ENCODE peak calls at places on chromosomes 1 and 21, in six cellular contexts. L is H9, B is OCI-LY7, T is mesenchymal stem cell, I is hepatocyte, R is fibroblast of lung. M is an unnamed sample. For H3K9me3, the result is how much of the 10 kb centered on the place peaks cover.

GRCh38 chr1:2098839-2099785 is 48.9 kb downstream of the PRKCZ start:
- DNase-seq in L (no peak), B (no peak), T (no peak), I (no peak), R (no peak), M (no peak)

GRCh38 chr1:52554756-52555155 is 1.9 kb upstream of the TUT4 start:
- DNase-seq in L (no peak), B (no peak), T (peak), I (peak), R (no peak), M (no peak)

GRCh38 chr21:41816583-41817165 is 49.8 kb upstream of the RIPK4 start:
- DNase-seq in L (peak), B (peak), T (peak), I (peak), R (peak), M (peak)

GRCh38 chr1:114428083-114428754 is 82.8 kb downstream of the TRIM33 start:
- DNase-seq in L (no peak), B (peak), T (peak), I (peak), R (peak), M (no peak)

GRCh38 chr1:29390491-29391361 is 154.4 kb downstream of the PTPRU start:
- DNase-seq in L (no peak), B (no peak), T (no peak), I (no peak), R (no peak), M (no peak)

GRCh38 chr1:44151332-44151731 is 9.9 kb upstream of the KLF18 start:
- DNase-seq in L (no peak), B (no peak), T (no peak), I (no peak), R (no peak), M (no peak)

GRCh38 chr21:28442624-28443023 is 550.1 kb downstream of the LTN1 start:
- DNase-seq in L (no peak), B (no peak), T (peak), I (no peak), R (peak), M (peak)

GRCh38 chr21:34075760-34076159 is 2.4 kb downstream of the MRPS6 start:
- DNase-seq in L (no peak), B (no peak), T (peak), I (no peak), R (peak), M (no peak)

GRCh38 chr1:15141933-15142647 is 11.5 kb upstream of the TMEM51 start:
- DNase-seq in L (no peak), B (no peak), T (peak), I (no peak), R (peak), M (peak)

GRCh38 chr1:31511848-31512615 is 64.3 kb upstream of the TINAGL1 start:
- DNase-seq in L (no peak), B (no peak), T (no peak), I (peak), R (no peak), M (no peak)

GRCh38 chr1:47013239-47013638 is 10.2 kb upstream of the CYP4X1 start:
- DNase-seq in L (no peak), B (no peak), T (no peak), I (no peak), R (no peak), M (no peak)

GRCh38 chr1:90936731-90937130 is 85.1 kb downstream of the ZNF644 start:
- DNase-seq in L (no peak), B (no peak), T (no peak), I (no peak), R (no peak), M (no peak)

GRCh38 chr1:231550448-231550781 is 21.9 kb downstream of the TSNAX start:
- DNase-seq in L (peak), B (peak), T (peak), I (peak), R (no peak), M (no peak)

GRCh38 chr1:208089971-208090755 is 154.0 kb downstream of the PLXNA2 start:
- DNase-seq in L (no peak), B (no peak), T (no peak), I (no peak), R (peak), M (no peak)

GRCh38 chr1:231684333-231685244 is 58.0 kb downstream of the DISC1 start:
- DNase-seq in L (no peak), B (no peak), T (peak), I (no peak), R (no peak), M (no peak)

GRCh38 chr1:113153116-113153803 is 80.3 kb downstream of the LRIG2 start:
- DNase-seq in L (no peak), B (no peak), T (no peak), I (peak), R (no peak), M (no peak)

GRCh38 chr1:48661726-48662483 is 114.8 kb downstream of the BEND5 start:
- DNase-seq in L (no peak), B (no peak), T (no peak), I (no peak), R (no peak), M (no peak)

GRCh38 chr1:109773900-109774485 is 10.3 kb upstream of the EPS8L3 start:
- DNase-seq in L (no peak), B (no peak), T (no peak), I (no peak), R (no peak), M (peak)

GRCh38 chr1:21669287-21670058 is at the start of gene RAP1GAP:
- DNase-seq in L (peak), B (no peak), T (peak), I (peak), R (no peak), M (peak)

GRCh38 chr1:233620065-233620464 is 6.2 kb downstream of the KCNK1 start:
- DNase-seq in L (no peak), B (no peak), T (no peak), I (no peak), R (no peak), M (no peak)

GRCh38 chr1:54995835-54996234 is 2.9 kb upstream of the BSND start:
- DNase-seq in L (no peak), B (no peak), T (no peak), I (no peak), R (no peak), M (no peak)

GRCh38 chr1:29547300-29547699 is 311.0 kb downstream of the PTPRU start:
- DNase-seq in L (no peak), B (no peak), T (no peak), I (no peak), R (no peak), M (no peak)

GRCh38 chr1:154884868-154885706 is 15.0 kb upstream of the KCNN3 start:
- DNase-seq in L (no peak), B (no peak), T (peak), I (peak), R (peak), M (no peak)

GRCh38 chr1:240956020-240956419 is 344.1 kb upstream of the GREM2 start:
- DNase-seq in L (no peak), B (no peak), T (no peak), I (no peak), R (no peak), M (no peak)

GRCh38 chr1:51558375-51558924 is 39.4 kb upstream of the EPS15 start:
- DNase-seq in L (peak), B (no peak), T (no peak), I (no peak), R (peak), M (peak)

GRCh38 chr1:230641900-230642262 is 400 bp upstream of the COG2 start:
- DNase-seq in L (no peak), B (no peak), T (no peak), I (no peak), R (no peak), M (no peak)

GRCh38 chr1:56797079-56797685 is 22.0 kb downstream of the FYB2 start:
- DNase-seq in L (no peak), B (no peak), T (no peak), I (no peak), R (no peak), M (no peak)

GRCh38 chr1:58899581-58900271 is 115.9 kb upstream of the JUN start:
- DNase-seq in L (no peak), B (no peak), T (no peak), I (no peak), R (no peak), M (peak)

GRCh38 chr1:151047591-151047924 is at the start of gene C1orf56:
- DNase-seq in L (peak), B (no peak), T (peak), I (peak), R (peak), M (peak)

GRCh38 chr1:76759950-76760349 is 107.3 kb upstream of the ST6GALNAC5 start:
- DNase-seq in L (no peak), B (no peak), T (peak), I (peak), R (peak), M (no peak)

GRCh38 chr1:6918908-6919511 is 133.8 kb downstream of the CAMTA1 start:
- DNase-seq in L (no peak), B (no peak), T (no peak), I (no peak), R (no peak), M (no peak)

GRCh38 chr1:210647406-210648333 is 319.0 kb downstream of the HHAT start:
- DNase-seq in L (no peak), B (no peak), T (peak), I (no peak), R (peak), M (peak)

GRCh38 chr1:4769516-4770280 is 115.3 kb downstream of the AJAP1 start:
- DNase-seq in L (no peak), B (no peak), T (no peak), I (no peak), R (no peak), M (peak)

GRCh38 chr1:23423415-23424170 is 955 bp downstream of the TCEA3 start:
- DNase-seq in L (peak), B (no peak), T (peak), I (peak), R (no peak), M (peak)

GRCh38 chr1:201678264-201679101 is 139.6 kb downstream of the NAV1 start:
- DNase-seq in L (peak), B (no peak), T (no peak), I (no peak), R (no peak), M (no peak)

DNA sequence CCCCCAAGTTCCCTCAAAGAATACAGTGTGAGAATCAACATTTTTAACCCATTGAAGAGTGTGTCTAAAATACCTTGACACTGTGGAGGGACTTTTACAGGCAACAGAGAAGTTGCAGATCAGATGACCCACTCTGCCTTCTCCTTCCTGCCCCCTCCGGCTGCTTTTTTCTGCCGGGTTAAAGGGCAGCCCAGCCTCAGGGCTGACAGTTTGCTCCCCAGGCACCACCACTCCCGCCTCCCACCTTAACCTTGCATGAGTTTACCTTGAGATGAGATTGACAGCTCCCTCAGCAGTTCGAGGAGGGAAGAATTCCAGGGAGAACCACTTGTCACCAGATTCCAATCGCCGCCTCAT is 3.2 kb downstream of the MTHFR start:
- DNase-seq in L (peak), B (no peak), T (peak), I (peak), R (no peak), M (no peak)
- H2AFZ ChIP-seq in L (no peak), B (no peak), T (no peak), I (no peak), R (no peak), M (peak)

GRCh38 chr1:82245345-82246014 is 444.7 kb downstream of the ADGRL2 start:
- DNase-seq in L (no peak), B (no peak), T (no peak), I (no peak), R (no peak), M (no peak)
- H3K9me3 ChIP-seq in L (under half), B (under half), T (under half), I (under half), R (under half), M (under half)

GRCh38 chr1:145828368-145829016 is 4.5 kb downstream of the POLR3C start:
- DNase-seq in L (no peak), B (peak), T (no peak), I (no peak), R (no peak), M (no peak)
- H3K27ac ChIP-seq in L (no peak), B (peak), T (no peak), I (no peak), R (no peak), M (no peak)

DNA sequence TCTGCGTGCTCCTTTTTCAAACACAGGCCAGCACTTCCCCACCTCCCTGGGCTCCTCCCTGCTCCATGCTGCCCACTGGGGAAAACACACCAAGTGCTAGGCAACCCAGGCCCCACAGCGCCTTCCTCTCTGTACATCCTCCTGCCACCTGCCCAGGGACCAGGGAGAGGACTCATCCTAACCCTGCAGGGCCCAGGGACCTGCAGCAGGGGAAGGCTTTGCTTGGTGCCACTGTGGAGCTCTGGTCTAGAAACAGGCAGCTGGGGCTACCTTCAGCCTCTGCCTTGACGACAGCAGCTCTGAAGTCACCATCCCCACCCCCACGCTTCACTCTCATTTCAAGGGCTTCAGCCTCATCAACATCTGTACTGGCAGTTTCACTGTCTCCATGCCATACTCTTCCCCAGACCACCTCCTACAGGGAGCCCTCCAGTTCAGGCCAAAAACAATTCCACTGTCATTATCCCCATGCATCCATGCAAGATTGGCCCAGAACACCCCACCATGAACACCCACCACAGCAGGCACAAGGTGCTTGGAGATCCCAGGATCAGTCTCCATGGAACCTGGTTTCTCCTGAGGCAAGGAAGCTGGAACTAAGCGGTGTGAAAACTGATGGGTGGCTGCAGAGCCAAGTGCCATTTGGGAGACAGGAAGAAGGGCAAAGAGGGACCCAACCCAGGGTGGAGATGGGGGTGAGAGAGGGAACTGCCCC is 1.1 kb downstream of the IGSF8 start:
- DNase-seq in L (no peak), B (peak), T (no peak), I (no peak), R (no peak), M (peak)
- H2AFZ ChIP-seq in L (no peak), B (no peak), T (no peak), I (no peak), R (no peak), M (peak)

DNA sequence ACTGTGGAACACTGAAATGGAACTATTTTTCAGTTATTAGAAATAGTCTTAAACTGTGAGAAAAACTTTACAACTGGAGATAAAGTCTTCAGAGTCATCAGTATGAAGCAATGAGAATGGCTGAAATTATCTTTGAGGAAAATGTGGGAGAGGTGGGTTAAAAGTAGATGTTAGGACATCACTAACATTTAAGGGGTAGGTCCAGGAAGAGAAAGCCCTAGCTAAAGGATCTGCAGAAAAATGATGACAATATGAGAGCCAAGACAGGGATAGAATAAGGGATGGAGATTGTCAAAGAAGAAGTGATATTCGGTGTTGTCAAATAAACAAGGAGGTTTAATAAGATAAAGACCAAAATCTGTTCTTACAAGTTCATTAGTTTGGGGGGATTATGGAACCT is 123.3 kb upstream of the GPR52 start:
- DNase-seq in L (no peak), B (no peak), T (no peak), I (no peak), R (no peak), M (no peak)
- H3K9me3 ChIP-seq in L (under half), B (half or more), T (half or more), I (under half), R (under half), M (under half)

GRCh38 chr1:17611991-17612390 is 72.5 kb downstream of the ARHGEF10L start:
- DNase-seq in L (no peak), B (no peak), T (peak), I (no peak), R (no peak), M (peak)

GRCh38 chr1:17609529-17609928 is 70.0 kb downstream of the ARHGEF10L start:
- DNase-seq in L (no peak), B (no peak), T (no peak), I (no peak), R (no peak), M (peak)

GRCh38 chr1:17610085-17610484 is 70.6 kb downstream of the ARHGEF10L start:
- DNase-seq in L (no peak), B (no peak), T (no peak), I (no peak), R (no peak), M (peak)

GRCh38 chr1:17612831-17613230 is 73.3 kb downstream of the ARHGEF10L start:
- DNase-seq in L (no peak), B (no peak), T (no peak), I (no peak), R (no peak), M (no peak)

GRCh38 chr1:17610713-17611112 is 71.2 kb downstream of the ARHGEF10L start:
- DNase-seq in L (no peak), B (no peak), T (no peak), I (no peak), R (no peak), M (peak)
- H3K27ac ChIP-seq in L (no peak), B (no peak), T (no peak), I (no peak), R (no peak), M (no peak)

GRCh38 chr1:215833936-215834729 is 267.0 kb downstream of the KCTD3 start:
- DNase-seq in L (no peak), B (no peak), T (peak), I (no peak), R (peak), M (no peak)

GRCh38 chr1:215824245-215824644 is 257.1 kb downstream of the KCTD3 start:
- DNase-seq in L (peak), B (no peak), T (peak), I (peak), R (peak), M (no peak)

GRCh38 chr1:215835951-215836350 is 268.8 kb downstream of the KCTD3 start:
- DNase-seq in L (no peak), B (no peak), T (peak), I (no peak), R (peak), M (peak)

GRCh38 chr1:215830221-215830620 is 263.1 kb downstream of the KCTD3 start:
- DNase-seq in L (no peak), B (no peak), T (no peak), I (no peak), R (no peak), M (peak)
- H2AFZ ChIP-seq in L (no peak), B (no peak), T (no peak), I (no peak), R (no peak), M (no peak)

DNA sequence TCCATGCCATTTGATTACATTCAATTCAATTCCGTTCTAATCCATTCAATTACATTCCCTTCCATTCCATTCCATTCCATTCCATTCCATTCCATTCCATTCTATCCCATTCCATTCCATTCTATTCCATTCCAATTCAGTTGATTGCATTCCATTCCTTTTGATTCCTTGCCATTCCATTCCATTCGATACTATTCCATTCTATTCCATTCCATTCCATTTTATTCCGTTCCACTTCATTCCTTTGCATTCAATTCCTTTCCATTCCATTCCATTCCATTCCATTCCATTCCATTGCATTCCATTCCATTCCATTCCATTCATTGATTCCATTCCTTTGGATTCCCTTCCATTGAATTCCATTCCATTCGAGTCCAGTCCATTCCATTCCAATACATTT is 2574.0 kb upstream of the TPTE start:
- DNase-seq in L (no peak), B (no peak), T (no peak), I (no peak), R (no peak), M (no peak)
- H3K9me3 ChIP-seq in L (under half), B (half or more), T (half or more), I (half or more), R (under half), M (half or more)

GRCh38 chr1:41447995-41448770 is 36.3 kb downstream of the EDN2 start:
- DNase-seq in L (no peak), B (no peak), T (peak), I (no peak), R (no peak), M (peak)
- H3K27ac ChIP-seq in L (no peak), B (no peak), T (no peak), I (no peak), R (no peak), M (no peak)

DNA sequence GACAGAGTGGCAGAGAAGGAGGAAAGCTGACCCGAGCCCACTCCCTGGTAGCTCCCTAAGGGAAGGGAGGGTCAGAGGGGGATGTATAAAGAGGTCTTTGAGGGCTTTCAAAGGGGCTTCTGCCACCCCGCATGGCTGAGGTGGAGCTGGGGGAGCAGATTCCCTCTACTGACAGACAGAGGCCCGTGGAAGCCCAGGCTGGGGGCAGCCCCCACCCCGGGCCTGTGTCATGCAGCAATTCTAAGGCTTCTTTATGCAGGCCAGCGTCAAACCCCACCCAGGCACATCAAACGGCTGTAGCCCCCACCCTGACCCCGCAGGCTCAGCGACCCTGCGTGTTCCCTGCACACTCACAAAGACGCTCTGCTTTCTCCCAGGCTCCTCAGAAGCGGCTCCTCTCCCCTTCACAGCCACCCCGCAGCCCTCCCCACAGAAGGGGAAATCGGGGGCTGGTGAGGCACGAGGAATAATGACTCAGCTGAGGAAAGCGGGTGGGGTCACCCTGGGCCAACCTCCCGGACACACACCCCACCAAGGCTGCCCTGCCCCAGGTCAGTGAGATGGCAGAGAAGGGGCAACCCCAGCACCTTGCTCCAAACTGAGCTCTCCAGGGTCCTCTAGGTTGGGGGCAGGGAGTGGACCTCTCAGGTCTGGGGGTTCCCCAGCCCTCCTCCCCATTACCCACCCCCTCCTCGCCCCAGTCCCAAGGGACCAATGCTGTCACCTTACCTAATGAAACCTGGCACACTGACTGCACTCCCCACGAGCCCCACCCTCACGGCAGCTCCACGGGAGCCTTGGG is 10.8 kb downstream of the SLC45A3 start:
- DNase-seq in L (no peak), B (no peak), T (peak), I (no peak), R (no peak), M (peak)
- H2AFZ ChIP-seq in L (no peak), B (peak), T (no peak), I (no peak), R (no peak), M (no peak)